ENCODE peak calls at places on chromosomes 4 and X, in seven cellular contexts. S, A, U, X, O, N and H are unnamed samples. For H3K4me1 and H3K27me3, the result is how much of the 10 kb centered on the place peaks cover.

GRCh38 chr4:26455571-26455970 is 34.7 kb downstream of the CCKAR start:
- DNase-seq in U (no peak), A (no peak), O (no peak), X (no peak), S (no peak), N (no peak), H (no peak)

GRCh38 chrX:20906571-20906970 is 467.6 kb upstream of the CNKSR2 start:
- DNase-seq in X (no peak), A (no peak), N (no peak), S (no peak), O (no peak), U (no peak), H (no peak)

GRCh38 chr4:139171878-139172691 is 4.9 kb downstream of the ELF2 start:
- DNase-seq in N (no peak), S (peak), O (no peak), U (no peak), A (no peak), X (no peak), H (no peak)

GRCh38 chr4:124092101-124093057 is 620.2 kb downstream of the ANKRD50 start:
- DNase-seq in A (no peak), S (peak), O (no peak), U (peak), X (peak), N (no peak), H (no peak)

GRCh38 chr4:88275516-88275915 is 8.8 kb downstream of the PPM1K start:
- DNase-seq in N (no peak), S (peak), A (no peak), X (no peak), U (no peak), O (no peak), H (no peak)

GRCh38 chr4:64539234-64539849 is 130.1 kb upstream of the TECRL start:
- DNase-seq in X (no peak), N (peak), O (no peak), U (peak), S (peak), A (no peak), H (peak)

GRCh38 chrX:123756320-123756719 is 23.5 kb upstream of the THOC2 start:
- DNase-seq in S (peak), A (no peak), N (no peak), X (no peak), O (no peak), U (no peak), H (no peak)

GRCh38 chr4:98661356-98662054 is 3.1 kb upstream of the TSPAN5 start:
- DNase-seq in N (no peak), O (no peak), U (no peak), X (no peak), A (no peak), S (peak), H (no peak)

GRCh38 chrX:118760025-118760424 is 32.6 kb downstream of the IL13RA1 start:
- DNase-seq in U (no peak), A (no peak), S (no peak), N (no peak), O (no peak), X (no peak), H (no peak)
- H3K4me1 ChIP-seq in U (under half), A (under half), S (under half), N (under half), O (under half), X (under half), H (under half)

GRCh38 chrX:133913658-133914388 is 71.6 kb downstream of the GPC3 start:
- DNase-seq in A (peak), N (peak), S (no peak), X (no peak), U (no peak), O (no peak), H (no peak)
- H3K4me3 ChIP-seq in A (no peak), N (no peak), S (no peak), X (no peak), U (no peak), O (no peak), H (no peak)

GRCh38 chrX:25004485-25005032 is 11.2 kb downstream of the ARX start:
- DNase-seq in N (no peak), S (no peak), A (no peak), U (no peak), X (no peak), O (no peak), H (no peak)
- H3K27me3 ChIP-seq in N (half or more), S (under half), A (under half), U (half or more), X (half or more), O (under half), H (under half)

GRCh38 chr4:128286474-128287158 is 997 bp downstream of the PGRMC2 start:
- DNase-seq in N (peak), X (no peak), U (no peak), A (peak), S (peak), O (no peak), H (no peak)
- H3K4me1 ChIP-seq in N (under half), X (half or more), U (half or more), A (under half), S (under half), O (under half), H (under half)

GRCh38 chr4:174214102-174214878 is 69.2 kb downstream of the FBXO8 start:
- DNase-seq in X (no peak), S (peak), N (no peak), A (no peak), O (peak), U (peak), H (no peak)
- H3K4me3 ChIP-seq in X (peak), S (peak), N (peak), A (no peak), O (peak), U (peak), H (no peak)

DNA sequence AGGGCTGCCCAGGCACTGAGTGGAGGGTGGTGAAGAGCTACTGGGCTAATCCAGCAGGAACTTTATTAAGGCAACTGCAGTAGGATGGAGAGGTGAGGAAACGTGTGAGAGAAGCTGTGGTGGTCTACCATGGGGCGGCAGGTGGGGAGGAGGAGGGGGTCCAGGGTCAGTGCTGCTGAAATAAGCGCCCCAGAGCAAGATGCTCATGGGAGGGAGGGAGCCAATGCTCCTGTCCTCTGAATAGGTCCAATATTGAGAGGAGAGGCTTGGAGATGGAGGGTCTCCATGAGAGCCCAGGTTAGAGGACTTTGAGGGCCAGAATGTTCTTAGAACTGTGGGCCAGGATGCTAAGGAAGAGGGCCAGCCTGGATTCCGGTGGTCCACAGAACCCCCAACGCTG is 35.2 kb downstream of the EVC start:
- DNase-seq in X (no peak), S (no peak), N (no peak), O (no peak), U (no peak), A (no peak), H (no peak)
- H3K27me3 ChIP-seq in X (under half), S (under half), N (under half), O (under half), U (under half), A (under half), H (under half)

GRCh38 chrX:776529-777230 is 146.1 kb downstream of the SHOX start:
- DNase-seq in U (no peak), O (no peak), A (no peak), X (no peak), N (no peak), S (no peak), H (no peak)

GRCh38 chrX:773292-774025 is 142.9 kb downstream of the SHOX start:
- DNase-seq in S (no peak), O (no peak), A (no peak), N (no peak), X (no peak), U (no peak), H (no peak)

GRCh38 chrX:774536-774935 is 143.9 kb downstream of the SHOX start:
- DNase-seq in U (no peak), A (no peak), X (no peak), N (no peak), S (no peak), O (no peak), H (no peak)

GRCh38 chrX:771536-771935 is 140.9 kb downstream of the SHOX start:
- DNase-seq in O (no peak), A (no peak), S (no peak), U (no peak), X (no peak), N (no peak), H (no peak)

GRCh38 chrX:776061-776460 is 145.5 kb downstream of the SHOX start:
- DNase-seq in X (no peak), N (no peak), O (no peak), A (no peak), S (no peak), U (no peak), H (no peak)
- H3K4me1 ChIP-seq in X (under half), N (under half), O (under half), A (under half), S (under half), U (under half), H (under half)

DNA sequence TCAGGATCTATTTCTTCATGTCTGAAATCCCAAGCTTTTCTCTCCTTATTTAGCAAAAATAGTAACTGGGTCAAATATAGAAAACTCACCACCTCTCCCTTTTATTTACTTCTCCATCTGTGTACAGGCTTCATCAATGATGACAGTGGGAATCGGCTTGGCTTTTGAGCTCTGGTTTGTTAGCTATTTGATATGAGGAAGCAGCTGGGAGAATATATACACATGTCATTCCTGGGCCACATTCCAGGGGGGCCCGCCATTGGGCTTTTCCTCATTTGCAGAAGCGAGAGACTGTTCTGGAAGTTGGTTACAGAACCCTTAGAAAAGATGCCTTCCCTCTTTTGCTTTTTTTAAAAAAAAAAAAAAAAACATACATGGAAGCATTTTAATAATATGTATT is 107.4 kb upstream of the F9 start:
- DNase-seq in X (no peak), N (no peak), O (no peak), S (no peak), A (no peak), U (no peak), H (no peak)
- H3K4me3 ChIP-seq in X (no peak), N (no peak), O (no peak), S (no peak), A (no peak), U (no peak), H (no peak)

DNA sequence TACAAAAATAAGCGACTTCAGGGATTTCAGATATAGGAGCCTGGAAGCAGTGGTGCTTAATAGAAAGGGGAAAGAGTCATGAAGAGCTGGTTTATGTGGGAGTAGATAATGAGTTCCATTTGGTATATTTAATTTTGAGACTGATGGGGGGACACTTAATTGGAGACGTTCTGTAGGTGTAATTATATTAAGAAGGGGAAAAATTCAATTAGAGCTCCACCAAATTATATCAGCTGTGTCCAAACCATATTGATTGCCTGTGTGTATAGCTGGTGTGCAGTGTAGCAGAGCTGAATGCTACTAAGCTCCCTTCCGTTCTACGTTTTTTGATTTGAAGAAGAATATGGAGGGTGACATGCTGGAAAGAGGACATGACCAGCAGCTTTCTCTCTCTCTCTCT is 282.3 kb downstream of the DMD start:
- DNase-seq in O (no peak), X (no peak), N (no peak), A (no peak), S (no peak), U (no peak), H (no peak)
- H3K27me3 ChIP-seq in O (under half), X (under half), N (under half), A (under half), S (under half), U (under half), H (under half)